ENCODE peak calls at places on chromosomes 1 and 21, in seven cellular contexts. H is IMR-90, R is H1, G is H9, L is mesenchymal stem cell, I is neuronal stem cell, K is trophoblast cell. E is an unnamed sample.

GRCh38 chr1:170321113-170321512 is 175.4 kb downstream of the NTMT2 start:
- DNase-seq in H (peak; percentile 53), R (no peak), G (no peak), L (peak; percentile 44), I (no peak), K (no peak), E (no peak)

GRCh38 chr1:17281775-17282181 is 26.2 kb upstream of the PADI4 start:
- DNase-seq in H (no peak), R (no peak), G (no peak), L (no peak), I (no peak), K (no peak), E (no peak)

GRCh38 chr1:169753549-169753948 is 19.7 kb upstream of the SELE start:
- DNase-seq in H (no peak), R (no peak), G (no peak), L (no peak), I (no peak), K (no peak), E (peak; percentile 26)

GRCh38 chr21:45551316-45551715 is 9.1 kb upstream of the SLC19A1 start:
- DNase-seq in H (peak; percentile 91), R (no peak), G (no peak), L (peak; percentile 75), I (no peak), K (no peak), E (no peak)

GRCh38 chr1:197954718-197955418 is 37.7 kb downstream of the LHX9 start:
- DNase-seq in H (no peak), R (no peak), G (no peak), L (no peak), I (no peak), K (no peak), E (no peak)

GRCh38 chr1:175078629-175079028 is 11.0 kb downstream of the TNN start:
- DNase-seq in H (no peak), R (no peak), G (no peak), L (no peak), I (no peak), K (no peak), E (no peak)

GRCh38 chr1:77632216-77632615 is 50.2 kb downstream of the ZZZ3 start:
- DNase-seq in H (no peak), R (no peak), G (no peak), L (no peak), I (no peak), K (no peak), E (no peak)

GRCh38 chr1:47558601-47559593 is 121.1 kb downstream of the FOXD2 start:
- DNase-seq in H (no peak), R (no peak), G (no peak), L (no peak), I (no peak), K (no peak), E (no peak)

GRCh38 chr21:42429021-42429420 is 25.3 kb downstream of the UBASH3A start:
- DNase-seq in H (no peak), R (no peak), G (no peak), L (no peak), I (no peak), K (no peak), E (no peak)

GRCh38 chr21:46048926-46049889 is 48.7 kb upstream of the COL6A2 start:
- DNase-seq in H (peak; percentile 100), R (no peak), G (peak; percentile 59), L (peak; percentile 100), I (no peak), K (peak; percentile 96), E (peak; percentile 63)

GRCh38 chr1:66395202-66396061 is 138.5 kb upstream of the SGIP1 start:
- DNase-seq in H (peak; percentile 61), R (no peak), G (no peak), L (peak; percentile 53), I (no peak), K (peak; percentile 29), E (no peak)

GRCh38 chr1:235051521-235051920 is 77.1 kb downstream of the TOMM20 start:
- DNase-seq in H (no peak), R (no peak), G (no peak), L (no peak), I (no peak), K (no peak), E (no peak)

GRCh38 chr1:230682274-230682673 is 31.6 kb downstream of the AGT start:
- DNase-seq in H (no peak), R (no peak), G (no peak), L (no peak), I (no peak), K (no peak), E (no peak)

GRCh38 chr1:19121192-19121591 is 88.9 kb downstream of the UBR4 start:
- DNase-seq in H (no peak), R (no peak), G (no peak), L (no peak), I (no peak), K (no peak), E (no peak)

GRCh38 chr1:153488731-153489130 is 28.3 kb upstream of the S100A7 start:
- DNase-seq in H (no peak), R (no peak), G (no peak), L (no peak), I (no peak), K (no peak), E (no peak)

GRCh38 chr1:243732627-243733026 is 117.4 kb downstream of the AKT3 start:
- DNase-seq in H (no peak), R (no peak), G (no peak), L (no peak), I (no peak), K (no peak), E (peak; percentile 38)

GRCh38 chr1:243735457-243735856 is 114.6 kb downstream of the AKT3 start:
- DNase-seq in H (no peak), R (no peak), G (no peak), L (no peak), I (no peak), K (no peak), E (no peak)

GRCh38 chr1:243731974-243732373 is 118.1 kb downstream of the AKT3 start:
- DNase-seq in H (no peak), R (no peak), G (no peak), L (no peak), I (no peak), K (no peak), E (no peak)

GRCh38 chr1:243734311-243734700 is 115.7 kb downstream of the AKT3 start:
- DNase-seq in H (peak; percentile 17), R (no peak), G (no peak), L (peak; percentile 26), I (no peak), K (no peak), E (no peak)

GRCh38 chr1:243733670-243734310 is 116.3 kb downstream of the AKT3 start:
- DNase-seq in H (no peak), R (no peak), G (no peak), L (no peak), I (no peak), K (no peak), E (no peak)
- H2BK5ac ChIP-seq in H (no peak overlapping the region), R (no peak overlapping the region), G (no peak overlapping the region), L (no peak overlapping the region), I (no peak overlapping the region), K (no peak overlapping the region), E (no peak overlapping the region)

DNA sequence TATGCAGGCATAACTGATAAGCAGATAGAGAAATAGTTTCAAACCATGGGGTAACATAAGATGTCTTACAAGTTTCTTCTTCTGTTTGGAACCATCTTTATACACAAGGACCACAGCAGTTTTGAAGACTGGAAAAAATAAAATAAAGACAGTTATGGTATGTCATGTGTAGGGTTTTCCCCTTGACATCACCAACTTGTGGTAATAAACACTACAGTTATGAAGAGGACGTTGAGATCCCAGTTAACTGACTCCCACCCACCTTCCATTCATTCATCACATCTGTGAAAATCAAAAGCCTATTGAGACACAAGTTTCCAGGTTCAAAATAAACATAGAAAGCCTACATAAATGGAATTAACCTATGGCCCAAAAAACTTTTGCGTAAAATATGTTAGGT is 92.5 kb upstream of the KRTAP19-8 start:
- DNase-seq in H (no peak), R (no peak), G (no peak), L (no peak), I (no peak), K (no peak), E (no peak)
- H2BK120ac ChIP-seq in H (no peak overlapping the region), R (no peak overlapping the region), G (no peak overlapping the region), L (no peak overlapping the region), I (no peak overlapping the region), K (no peak overlapping the region), E (no peak overlapping the region)

GRCh38 chr1:228530951-228531731 is 44.0 kb downstream of the RNF187 start:
- DNase-seq in H (no peak), R (no peak), G (no peak), L (no peak), I (no peak), K (peak; percentile 71), E (no peak)

GRCh38 chr1:228528612-228529011 is 41.4 kb downstream of the RNF187 start:
- DNase-seq in H (no peak), R (no peak), G (no peak), L (no peak), I (no peak), K (no peak), E (no peak)

GRCh38 chr1:228530086-228530758 is 43.0 kb downstream of the RNF187 start:
- DNase-seq in H (no peak), R (no peak), G (no peak), L (no peak), I (no peak), K (peak; percentile 39), E (no peak)

GRCh38 chr1:228527596-228527995 is 40.4 kb downstream of the RNF187 start:
- DNase-seq in H (no peak), R (no peak), G (no peak), L (no peak), I (no peak), K (no peak), E (no peak)
- H2BK5ac ChIP-seq in H (no peak overlapping the region), R (no peak overlapping the region), G (no peak overlapping the region), L (no peak overlapping the region), I (no peak overlapping the region), K (no peak overlapping the region), E (no peak overlapping the region)

GRCh38 chr1:16110884-16111283 is 37.4 kb upstream of the FAM131C start:
- DNase-seq in H (no peak), R (no peak), G (no peak), L (no peak), I (no peak), K (no peak), E (no peak)
- H2BK120ac ChIP-seq in H (no peak overlapping the region), R (no peak overlapping the region), G (no peak overlapping the region), L (no peak overlapping the region), I (no peak overlapping the region), K (no peak overlapping the region), E (peak overlapping the region; percentile 49)

DNA sequence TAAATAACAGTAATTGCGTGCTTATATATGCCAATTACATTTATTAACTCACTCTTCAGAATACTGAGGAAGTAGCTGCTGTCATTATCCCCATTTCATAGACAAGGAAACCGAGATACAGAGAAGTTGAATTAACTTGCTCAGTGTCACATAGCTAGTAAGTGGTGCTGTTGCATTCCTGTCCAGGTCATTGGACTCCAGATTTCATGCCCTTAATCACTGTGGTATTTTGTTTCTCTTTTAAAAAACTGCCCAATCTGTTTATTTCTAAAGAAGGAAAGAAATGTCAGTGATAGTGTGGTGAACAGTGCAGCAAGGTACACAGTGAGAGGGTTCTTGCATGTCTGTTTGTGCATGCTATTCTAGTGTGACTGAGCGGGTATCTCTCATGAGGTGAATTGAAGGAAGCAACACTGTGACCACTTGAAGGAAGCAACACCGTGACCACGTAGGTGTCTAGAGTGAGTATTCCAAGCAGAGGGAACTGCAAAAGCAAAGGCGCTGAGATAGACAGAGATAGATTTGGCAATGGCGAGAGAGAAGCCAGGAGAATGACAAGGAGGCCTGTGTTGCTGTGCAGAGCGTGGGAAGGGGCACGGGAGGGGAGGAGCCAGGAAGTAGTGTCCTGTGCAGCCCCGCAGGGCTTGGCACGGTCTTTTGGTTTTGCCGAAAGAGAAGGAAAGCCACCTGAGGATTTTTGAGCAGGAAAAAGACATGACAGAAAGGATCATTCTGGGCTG is 95.9 kb downstream of the CAMTA1 start:
- DNase-seq in H (no peak), R (no peak), G (no peak), L (no peak), I (no peak), K (no peak), E (no peak)
- H2BK5ac ChIP-seq in H (peak overlapping the region; percentile 43), R (no peak overlapping the region), G (no peak overlapping the region), L (no peak overlapping the region), I (no peak overlapping the region), K (no peak overlapping the region), E (no peak overlapping the region)

E was measured in mesendoderm.